ENCODE peak calls at places on chromosome 19, in four cellular contexts. One of them, this sample, is unnamed.

GRCh38 chr19:56310462-56310861 is 4.2 kb downstream of the ZSCAN5A start:
- DNase-seq in naive thymus-derived CD4-positive, alpha-beta T cell: no peak
- DNase-seq in tibial nerve: no peak
- DNase-seq in lower lobe of right lung: no peak
- DNase-seq in this sample: no peak

GRCh38 chr19:37361994-37362393 is 8.9 kb upstream of the ZNF527 start:
- DNase-seq in lower lobe of right lung: no peak
- DNase-seq in naive thymus-derived CD4-positive, alpha-beta T cell: no peak
- DNase-seq in tibial nerve: no peak
- DNase-seq in this sample: no peak

GRCh38 chr19:6218497-6219146 is 61.2 kb downstream of the MLLT1 start:
- DNase-seq in tibial nerve: peak; percentile 98
- DNase-seq in naive thymus-derived CD4-positive, alpha-beta T cell: peak; percentile 85
- DNase-seq in lower lobe of right lung: peak; percentile 91
- DNase-seq in this sample: peak; percentile 74

GRCh38 chr19:3765121-3765520 is 2.6 kb downstream of the MRPL54 start:
- DNase-seq in naive thymus-derived CD4-positive, alpha-beta T cell: no peak
- DNase-seq in lower lobe of right lung: no peak
- DNase-seq in tibial nerve: no peak
- DNase-seq in this sample: no peak

GRCh38 chr19:13887039-13887438 is 10.1 kb downstream of the NANOS3 start:
- DNase-seq in tibial nerve: no peak
- DNase-seq in naive thymus-derived CD4-positive, alpha-beta T cell: no peak
- DNase-seq in lower lobe of right lung: no peak
- DNase-seq in this sample: no peak

GRCh38 chr19:51272183-51272817 is 21.4 kb downstream of the SIGLECL1 start:
- DNase-seq in naive thymus-derived CD4-positive, alpha-beta T cell: no peak
- DNase-seq in lower lobe of right lung: no peak
- DNase-seq in tibial nerve: no peak
- DNase-seq in this sample: peak; percentile 51

GRCh38 chr19:18290250-18291018 is 9.0 kb upstream of the JUND start:
- DNase-seq in lower lobe of right lung: no peak
- DNase-seq in tibial nerve: no peak
- DNase-seq in naive thymus-derived CD4-positive, alpha-beta T cell: peak; percentile 47
- DNase-seq in this sample: peak; percentile 67

GRCh38 chr19:43700368-43701015 is 15.4 kb upstream of the IRGC start:
- DNase-seq in naive thymus-derived CD4-positive, alpha-beta T cell: peak; percentile 7
- DNase-seq in tibial nerve: peak; percentile 40
- DNase-seq in lower lobe of right lung: peak; percentile 47
- DNase-seq in this sample: no peak

GRCh38 chr19:13835791-13836723 is 40.8 kb downstream of the ZSWIM4 start:
- DNase-seq in naive thymus-derived CD4-positive, alpha-beta T cell: no peak
- DNase-seq in tibial nerve: no peak
- DNase-seq in lower lobe of right lung: peak; percentile 82
- DNase-seq in this sample: peak; percentile 25

GRCh38 chr19:27654266-27654990 is 1558.5 kb downstream of the UQCRFS1 start:
- DNase-seq in naive thymus-derived CD4-positive, alpha-beta T cell: no peak
- DNase-seq in tibial nerve: no peak
- DNase-seq in lower lobe of right lung: no peak
- DNase-seq in this sample: no peak

GRCh38 chr19:51784109-51784785 is 10.7 kb upstream of the FPR3 start:
- DNase-seq in naive thymus-derived CD4-positive, alpha-beta T cell: no peak
- DNase-seq in tibial nerve: no peak
- DNase-seq in lower lobe of right lung: no peak
- DNase-seq in this sample: no peak

GRCh38 chr19:14022469-14022868 is 5.5 kb upstream of the RLN3 start:
- DNase-seq in naive thymus-derived CD4-positive, alpha-beta T cell: no peak
- DNase-seq in tibial nerve: no peak
- DNase-seq in lower lobe of right lung: no peak
- DNase-seq in this sample: no peak

GRCh38 chr19:7673995-7674667 is 2.8 kb upstream of the MCEMP1 start:
- DNase-seq in lower lobe of right lung: peak; percentile 89
- DNase-seq in naive thymus-derived CD4-positive, alpha-beta T cell: no peak
- DNase-seq in tibial nerve: peak; percentile 50
- DNase-seq in this sample: no peak

GRCh38 chr19:13026478-13026999 is 31.3 kb downstream of the NFIX start:
- DNase-seq in tibial nerve: no peak
- DNase-seq in lower lobe of right lung: no peak
- DNase-seq in naive thymus-derived CD4-positive, alpha-beta T cell: no peak
- DNase-seq in this sample: no peak

GRCh38 chr19:52200044-52200443 is 10.2 kb downstream of the PPP2R1A start:
- DNase-seq in naive thymus-derived CD4-positive, alpha-beta T cell: no peak
- DNase-seq in lower lobe of right lung: no peak
- DNase-seq in tibial nerve: peak; percentile 57
- DNase-seq in this sample: no peak

GRCh38 chr19:1618157-1619093 is 13.2 kb upstream of the UQCR11 start:
- DNase-seq in lower lobe of right lung: no peak
- DNase-seq in naive thymus-derived CD4-positive, alpha-beta T cell: no peak
- DNase-seq in tibial nerve: no peak
- DNase-seq in this sample: peak; percentile 42

GRCh38 chr19:6737284-6737872 is at the start of gene GPR108:
- DNase-seq in naive thymus-derived CD4-positive, alpha-beta T cell: peak; percentile 95
- DNase-seq in lower lobe of right lung: peak; percentile 100
- DNase-seq in tibial nerve: peak; percentile 75
- DNase-seq in this sample: peak; percentile 99

GRCh38 chr19:47511128-47511517 is 3.7 kb downstream of the NAPA start:
- DNase-seq in lower lobe of right lung: no peak
- DNase-seq in naive thymus-derived CD4-positive, alpha-beta T cell: no peak
- DNase-seq in tibial nerve: peak; percentile 32
- DNase-seq in this sample: no peak

GRCh38 chr19:51739466-51740213 is 12.0 kb downstream of the FPR1 start:
- DNase-seq in lower lobe of right lung: no peak
- DNase-seq in tibial nerve: no peak
- DNase-seq in naive thymus-derived CD4-positive, alpha-beta T cell: no peak
- DNase-seq in this sample: no peak

GRCh38 chr19:36115453-36116343 is at the start of gene TBCB:
- DNase-seq in naive thymus-derived CD4-positive, alpha-beta T cell: no peak
- DNase-seq in lower lobe of right lung: peak; percentile 89
- DNase-seq in tibial nerve: peak; percentile 74
- DNase-seq in this sample: no peak

GRCh38 chr19:2253106-2254051 is 2.8 kb downstream of the JSRP1 start:
- DNase-seq in lower lobe of right lung: no peak
- DNase-seq in tibial nerve: no peak
- DNase-seq in naive thymus-derived CD4-positive, alpha-beta T cell: peak; percentile 60
- DNase-seq in this sample: peak; percentile 54

GRCh38 chr19:1837222-1837565 is 11.1 kb downstream of the REXO1 start:
- DNase-seq in naive thymus-derived CD4-positive, alpha-beta T cell: no peak
- DNase-seq in tibial nerve: no peak
- DNase-seq in lower lobe of right lung: no peak
- DNase-seq in this sample: no peak

GRCh38 chr19:19422156-19422555 is 16.7 kb downstream of the GATAD2A start:
- DNase-seq in lower lobe of right lung: no peak
- DNase-seq in naive thymus-derived CD4-positive, alpha-beta T cell: no peak
- DNase-seq in tibial nerve: no peak
- DNase-seq in this sample: no peak

GRCh38 chr19:23764781-23765180 is 6.1 kb upstream of the ZNF681 start:
- DNase-seq in naive thymus-derived CD4-positive, alpha-beta T cell: no peak
- DNase-seq in lower lobe of right lung: no peak
- DNase-seq in tibial nerve: no peak
- DNase-seq in this sample: no peak

GRCh38 chr19:7701654-7702457 is at the start of gene FCER2:
- DNase-seq in tibial nerve: no peak
- DNase-seq in lower lobe of right lung: no peak
- DNase-seq in naive thymus-derived CD4-positive, alpha-beta T cell: no peak
- DNase-seq in this sample: no peak

GRCh38 chr19:367963-368623 is 23.5 kb upstream of the MIER2 start:
- DNase-seq in tibial nerve: no peak
- DNase-seq in lower lobe of right lung: no peak
- DNase-seq in naive thymus-derived CD4-positive, alpha-beta T cell: no peak
- DNase-seq in this sample: no peak

GRCh38 chr19:58248886-58249285 is 20.2 kb downstream of the ZNF544 start:
- DNase-seq in lower lobe of right lung: no peak
- DNase-seq in naive thymus-derived CD4-positive, alpha-beta T cell: no peak
- DNase-seq in tibial nerve: no peak
- DNase-seq in this sample: no peak

GRCh38 chr19:31670931-31671330 is 321.7 kb upstream of the TSHZ3 start:
- DNase-seq in naive thymus-derived CD4-positive, alpha-beta T cell: no peak
- DNase-seq in lower lobe of right lung: no peak
- DNase-seq in tibial nerve: no peak
- DNase-seq in this sample: no peak

GRCh38 chr19:51114087-51114714 is 6.0 kb upstream of the CTU1 start:
- DNase-seq in tibial nerve: no peak
- DNase-seq in lower lobe of right lung: no peak
- DNase-seq in naive thymus-derived CD4-positive, alpha-beta T cell: no peak
- DNase-seq in this sample: peak; percentile 60

GRCh38 chr19:47225746-47226425 is 5.1 kb downstream of the BBC3 start:
- DNase-seq in tibial nerve: peak; percentile 79
- DNase-seq in lower lobe of right lung: peak; percentile 91
- DNase-seq in naive thymus-derived CD4-positive, alpha-beta T cell: peak; percentile 79
- DNase-seq in this sample: peak; percentile 83

GRCh38 chr19:49801966-49802661 is 11.0 kb downstream of the FUZ start:
- DNase-seq in lower lobe of right lung: no peak
- DNase-seq in tibial nerve: peak; percentile 99
- DNase-seq in naive thymus-derived CD4-positive, alpha-beta T cell: no peak
- DNase-seq in this sample: no peak

GRCh38 chr19:31511098-31511497 is 161.9 kb upstream of the TSHZ3 start:
- DNase-seq in lower lobe of right lung: no peak
- DNase-seq in naive thymus-derived CD4-positive, alpha-beta T cell: no peak
- DNase-seq in tibial nerve: no peak
- DNase-seq in this sample: no peak

GRCh38 chr19:30373593-30373992 is 1.4 kb downstream of the ZNF536 start:
- DNase-seq in naive thymus-derived CD4-positive, alpha-beta T cell: no peak
- DNase-seq in tibial nerve: no peak
- DNase-seq in lower lobe of right lung: no peak
- DNase-seq in this sample: no peak

GRCh38 chr19:3210347-3211017 is 14.0 kb upstream of the CELF5 start:
- DNase-seq in lower lobe of right lung: peak; percentile 77
- DNase-seq in naive thymus-derived CD4-positive, alpha-beta T cell: peak; percentile 72
- DNase-seq in tibial nerve: peak; percentile 51
- DNase-seq in this sample: peak; percentile 54

GRCh38 chr19:10334340-10335148 is 1.2 kb upstream of the RAVER1 start:
- DNase-seq in tibial nerve: peak; percentile 95
- DNase-seq in naive thymus-derived CD4-positive, alpha-beta T cell: no peak
- DNase-seq in lower lobe of right lung: peak; percentile 96
- DNase-seq in this sample: no peak

GRCh38 chr19:47057328-47057727 is 8.9 kb upstream of the TMEM160 start:
- DNase-seq in naive thymus-derived CD4-positive, alpha-beta T cell: no peak
- DNase-seq in tibial nerve: no peak
- DNase-seq in lower lobe of right lung: no peak
- DNase-seq in this sample: no peak

GRCh38 chr19:42122691-42123607 is 9.3 kb downstream of the POU2F2 start:
- DNase-seq in tibial nerve: no peak
- DNase-seq in lower lobe of right lung: no peak
- DNase-seq in naive thymus-derived CD4-positive, alpha-beta T cell: no peak
- DNase-seq in this sample: peak; percentile 85
- H3K27ac ChIP-seq in tibial nerve: peak overlapping the region; percentile 74
- H3K27ac ChIP-seq in lower lobe of right lung: no peak overlapping the region
- H3K27ac ChIP-seq in naive thymus-derived CD4-positive, alpha-beta T cell: peak overlapping the region; percentile 77
- H3K27ac ChIP-seq in this sample: peak overlapping the region; percentile 90

GRCh38 chr19:48616491-48617056 is 1.7 kb upstream of the FAM83E start:
- DNase-seq in naive thymus-derived CD4-positive, alpha-beta T cell: no peak
- DNase-seq in lower lobe of right lung: no peak
- DNase-seq in tibial nerve: no peak
- DNase-seq in this sample: no peak

GRCh38 chr19:48613852-48614435 is 932 bp downstream of the FAM83E start:
- DNase-seq in tibial nerve: no peak
- DNase-seq in naive thymus-derived CD4-positive, alpha-beta T cell: no peak
- DNase-seq in lower lobe of right lung: no peak
- DNase-seq in this sample: no peak

GRCh38 chr19:48616041-48616436 is 1.2 kb upstream of the FAM83E start:
- DNase-seq in naive thymus-derived CD4-positive, alpha-beta T cell: no peak
- DNase-seq in tibial nerve: no peak
- DNase-seq in lower lobe of right lung: no peak
- DNase-seq in this sample: no peak

GRCh38 chr19:48614436-48615144 is at the start of gene FAM83E:
- DNase-seq in naive thymus-derived CD4-positive, alpha-beta T cell: no peak
- DNase-seq in lower lobe of right lung: peak; percentile 92
- DNase-seq in tibial nerve: no peak
- DNase-seq in this sample: no peak

GRCh38 chr19:48615145-48616040 is 517 bp upstream of the FAM83E start:
- DNase-seq in tibial nerve: no peak
- DNase-seq in naive thymus-derived CD4-positive, alpha-beta T cell: no peak
- DNase-seq in lower lobe of right lung: no peak
- DNase-seq in this sample: no peak
- H3K4me1 ChIP-seq in tibial nerve: peaks cover 21% of the 10 kb centered on the region
- H3K4me1 ChIP-seq in naive thymus-derived CD4-positive, alpha-beta T cell: peaks cover 36% of the 10 kb centered on the region
- H3K4me1 ChIP-seq in lower lobe of right lung: peaks cover 41% of the 10 kb centered on the region
- H3K4me1 ChIP-seq in this sample: peaks cover 33% of the 10 kb centered on the region

DNA sequence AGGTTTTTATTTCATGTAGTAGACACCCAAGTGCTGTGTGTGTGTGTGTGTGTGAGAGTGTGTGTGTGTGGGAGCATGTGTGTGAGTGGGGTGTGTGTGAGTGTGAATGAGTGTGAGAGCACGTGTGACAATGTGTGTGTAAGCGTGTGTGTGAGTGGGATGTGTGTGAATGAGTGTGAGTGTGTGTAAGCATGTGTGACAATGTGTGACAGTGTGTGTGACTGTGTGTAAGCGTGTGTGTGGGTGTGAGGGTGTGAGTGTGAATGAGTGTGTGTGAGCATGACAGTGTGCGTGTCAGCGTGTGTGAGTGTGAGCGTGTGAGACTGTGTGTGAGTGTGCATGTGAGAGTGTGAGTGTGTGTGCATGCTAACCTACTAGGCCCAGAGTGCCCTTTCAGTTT is 15.3 kb downstream of the NOVA2 start:
- DNase-seq in naive thymus-derived CD4-positive, alpha-beta T cell: no peak
- DNase-seq in tibial nerve: no peak
- DNase-seq in lower lobe of right lung: no peak
- DNase-seq in this sample: no peak
- H3K27me3 ChIP-seq in naive thymus-derived CD4-positive, alpha-beta T cell: no peaks in the 10 kb centered on the region
- H3K27me3 ChIP-seq in tibial nerve: peaks cover 66% of the 10 kb centered on the region
- H3K27me3 ChIP-seq in lower lobe of right lung: peaks cover 35% of the 10 kb centered on the region
- H3K27me3 ChIP-seq in this sample: peaks cover 13% of the 10 kb centered on the region

DNA sequence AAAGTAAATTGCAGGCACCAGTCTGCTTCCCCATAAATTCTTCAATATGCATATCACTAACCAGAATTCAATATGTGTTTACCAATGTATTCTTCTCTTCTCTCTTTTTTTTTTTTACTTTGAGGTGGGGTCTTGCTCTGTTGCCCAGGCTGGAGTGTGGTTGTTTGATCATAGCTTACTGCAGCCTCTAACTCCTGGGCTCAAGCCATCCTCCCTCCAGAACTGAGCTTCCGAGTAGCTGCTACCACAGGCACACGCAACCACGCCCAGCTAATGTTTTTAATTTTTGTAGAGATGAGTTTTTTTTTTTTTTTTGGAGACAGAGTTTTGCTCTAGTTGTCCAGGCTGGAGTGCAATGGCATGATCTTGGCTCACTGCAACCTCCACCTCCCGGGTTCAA is 16.8 kb downstream of the LTBP4 start:
- DNase-seq in lower lobe of right lung: no peak
- DNase-seq in naive thymus-derived CD4-positive, alpha-beta T cell: no peak
- DNase-seq in tibial nerve: no peak
- DNase-seq in this sample: no peak
- H3K27ac ChIP-seq in lower lobe of right lung: no peak overlapping the region
- H3K27ac ChIP-seq in naive thymus-derived CD4-positive, alpha-beta T cell: no peak overlapping the region
- H3K27ac ChIP-seq in tibial nerve: no peak overlapping the region
- H3K27ac ChIP-seq in this sample: no peak overlapping the region